ENCODE peak calls at places on chromosomes 1 and 21, in seven cellular contexts. One of them, this sample, is unnamed.

GRCh38 chr1:203692565-203693470 is 66.2 kb downstream of the ATP2B4 start:
- DNase-seq in IMR-90: peak
- DNase-seq in neuronal stem cell: no peak
- DNase-seq in H9: no peak
- DNase-seq in H1: no peak
- DNase-seq in mesenchymal stem cell: peak
- DNase-seq in trophoblast cell: peak
- DNase-seq in this sample: peak

GRCh38 chr1:246317723-246318359 is 189.2 kb downstream of the SMYD3 start:
- DNase-seq in IMR-90: peak
- DNase-seq in neuronal stem cell: no peak
- DNase-seq in H9: no peak
- DNase-seq in H1: no peak
- DNase-seq in mesenchymal stem cell: peak
- DNase-seq in trophoblast cell: no peak
- DNase-seq in this sample: no peak

GRCh38 chr21:27688773-27689172 is 721.9 kb upstream of the ADAMTS5 start:
- DNase-seq in IMR-90: no peak
- DNase-seq in neuronal stem cell: no peak
- DNase-seq in H9: no peak
- DNase-seq in H1: no peak
- DNase-seq in mesenchymal stem cell: no peak
- DNase-seq in trophoblast cell: no peak
- DNase-seq in this sample: no peak

GRCh38 chr1:108636876-108637275 is 24.0 kb downstream of the HENMT1 start:
- DNase-seq in IMR-90: no peak
- DNase-seq in neuronal stem cell: no peak
- DNase-seq in H9: no peak
- DNase-seq in H1: no peak
- DNase-seq in mesenchymal stem cell: no peak
- DNase-seq in trophoblast cell: no peak
- DNase-seq in this sample: no peak

GRCh38 chr21:40846566-40847411 is at the start of gene DSCAM:
- DNase-seq in IMR-90: no peak
- DNase-seq in neuronal stem cell: peak
- DNase-seq in H9: peak
- DNase-seq in H1: no peak
- DNase-seq in mesenchymal stem cell: no peak
- DNase-seq in trophoblast cell: no peak
- DNase-seq in this sample: peak

GRCh38 chr1:107897428-107898339 is 67.3 kb downstream of the VAV3 start:
- DNase-seq in IMR-90: no peak
- DNase-seq in neuronal stem cell: no peak
- DNase-seq in H9: no peak
- DNase-seq in H1: no peak
- DNase-seq in mesenchymal stem cell: no peak
- DNase-seq in trophoblast cell: no peak
- DNase-seq in this sample: no peak

GRCh38 chr1:8472668-8473067 is 154.8 kb downstream of the SLC45A1 start:
- DNase-seq in IMR-90: no peak
- DNase-seq in neuronal stem cell: no peak
- DNase-seq in H9: no peak
- DNase-seq in H1: no peak
- DNase-seq in mesenchymal stem cell: no peak
- DNase-seq in trophoblast cell: no peak
- DNase-seq in this sample: no peak

GRCh38 chr21:45655071-45655470 is 11.5 kb downstream of the PCBP3 start:
- DNase-seq in IMR-90: peak
- DNase-seq in neuronal stem cell: no peak
- DNase-seq in H9: no peak
- DNase-seq in H1: no peak
- DNase-seq in mesenchymal stem cell: peak
- DNase-seq in trophoblast cell: no peak
- DNase-seq in this sample: no peak

GRCh38 chr1:211687462-211688215 is 12.2 kb upstream of the NEK2 start:
- DNase-seq in IMR-90: no peak
- DNase-seq in neuronal stem cell: no peak
- DNase-seq in H9: no peak
- DNase-seq in H1: no peak
- DNase-seq in mesenchymal stem cell: no peak
- DNase-seq in trophoblast cell: no peak
- DNase-seq in this sample: no peak

GRCh38 chr1:102640872-102641271 is 467.4 kb downstream of the COL11A1 start:
- DNase-seq in IMR-90: no peak
- DNase-seq in neuronal stem cell: no peak
- DNase-seq in H9: no peak
- DNase-seq in H1: no peak
- DNase-seq in mesenchymal stem cell: peak
- DNase-seq in trophoblast cell: no peak
- DNase-seq in this sample: no peak

GRCh38 chr1:56931686-56932085 is 34.1 kb downstream of the C8B start:
- DNase-seq in IMR-90: no peak
- DNase-seq in neuronal stem cell: no peak
- DNase-seq in H9: no peak
- DNase-seq in H1: no peak
- DNase-seq in mesenchymal stem cell: no peak
- DNase-seq in trophoblast cell: no peak
- DNase-seq in this sample: peak

GRCh38 chr1:217465102-217465501 is 165.8 kb downstream of the GPATCH2 start:
- DNase-seq in IMR-90: no peak
- DNase-seq in neuronal stem cell: no peak
- DNase-seq in H9: no peak
- DNase-seq in H1: no peak
- DNase-seq in mesenchymal stem cell: no peak
- DNase-seq in trophoblast cell: no peak
- DNase-seq in this sample: no peak

GRCh38 chr1:116476321-116476720 is 94.5 kb downstream of the CD58 start:
- DNase-seq in IMR-90: no peak
- DNase-seq in neuronal stem cell: no peak
- DNase-seq in H9: no peak
- DNase-seq in H1: no peak
- DNase-seq in mesenchymal stem cell: no peak
- DNase-seq in trophoblast cell: peak
- DNase-seq in this sample: no peak

GRCh38 chr1:224430511-224431113 is 4.0 kb downstream of the WDR26 start:
- DNase-seq in IMR-90: peak
- DNase-seq in neuronal stem cell: no peak
- DNase-seq in H9: no peak
- DNase-seq in H1: no peak
- DNase-seq in mesenchymal stem cell: peak
- DNase-seq in trophoblast cell: no peak
- DNase-seq in this sample: peak

GRCh38 chr1:233113009-233113712 is 162.8 kb downstream of the NTPCR start:
- DNase-seq in IMR-90: peak
- DNase-seq in neuronal stem cell: peak
- DNase-seq in H9: peak
- DNase-seq in H1: peak
- DNase-seq in mesenchymal stem cell: peak
- DNase-seq in trophoblast cell: peak
- DNase-seq in this sample: peak

GRCh38 chr1:223189903-223190724 is 47.1 kb upstream of the TLR5 start:
- DNase-seq in IMR-90: peak
- DNase-seq in neuronal stem cell: no peak
- DNase-seq in H9: no peak
- DNase-seq in H1: no peak
- DNase-seq in mesenchymal stem cell: no peak
- DNase-seq in trophoblast cell: no peak
- DNase-seq in this sample: no peak

GRCh38 chr1:53275566-53275965 is 37.2 kb upstream of the MAGOH start:
- DNase-seq in IMR-90: no peak
- DNase-seq in neuronal stem cell: no peak
- DNase-seq in H9: no peak
- DNase-seq in H1: no peak
- DNase-seq in mesenchymal stem cell: no peak
- DNase-seq in trophoblast cell: no peak
- DNase-seq in this sample: no peak

GRCh38 chr1:229192031-229192430 is 78.9 kb upstream of the RAB4A start:
- DNase-seq in IMR-90: peak
- DNase-seq in neuronal stem cell: no peak
- DNase-seq in H9: no peak
- DNase-seq in H1: no peak
- DNase-seq in mesenchymal stem cell: peak
- DNase-seq in trophoblast cell: no peak
- DNase-seq in this sample: no peak

GRCh38 chr1:222617367-222617951 is 438 bp upstream of the MIA3 start:
- DNase-seq in IMR-90: peak
- DNase-seq in neuronal stem cell: peak
- DNase-seq in H9: peak
- DNase-seq in H1: peak
- DNase-seq in mesenchymal stem cell: peak
- DNase-seq in trophoblast cell: peak
- DNase-seq in this sample: peak

GRCh38 chr1:11927866-11928592 is 1.8 kb upstream of the KIAA2013 start:
- DNase-seq in IMR-90: peak
- DNase-seq in neuronal stem cell: no peak
- DNase-seq in H9: no peak
- DNase-seq in H1: no peak
- DNase-seq in mesenchymal stem cell: no peak
- DNase-seq in trophoblast cell: peak
- DNase-seq in this sample: no peak

GRCh38 chr1:26190373-26190987 is at the start of gene CATSPER4:
- DNase-seq in IMR-90: no peak
- DNase-seq in neuronal stem cell: peak
- DNase-seq in H9: peak
- DNase-seq in H1: peak
- DNase-seq in mesenchymal stem cell: peak
- DNase-seq in trophoblast cell: peak
- DNase-seq in this sample: peak

GRCh38 chr1:84166797-84167196 is 22.7 kb downstream of the PRKACB start:
- DNase-seq in IMR-90: no peak
- DNase-seq in neuronal stem cell: no peak
- DNase-seq in H9: no peak
- DNase-seq in H1: no peak
- DNase-seq in mesenchymal stem cell: no peak
- DNase-seq in trophoblast cell: no peak
- DNase-seq in this sample: no peak

GRCh38 chr1:172460901-172461315 is 17.0 kb upstream of the PIGC start:
- DNase-seq in IMR-90: no peak
- DNase-seq in neuronal stem cell: peak
- DNase-seq in H9: no peak
- DNase-seq in H1: no peak
- DNase-seq in mesenchymal stem cell: no peak
- DNase-seq in trophoblast cell: no peak
- DNase-seq in this sample: no peak

GRCh38 chr1:234602334-234603220 is 7.4 kb downstream of the IRF2BP2 start:
- DNase-seq in IMR-90: peak
- DNase-seq in neuronal stem cell: no peak
- DNase-seq in H9: no peak
- DNase-seq in H1: no peak
- DNase-seq in mesenchymal stem cell: peak
- DNase-seq in trophoblast cell: peak
- DNase-seq in this sample: no peak

GRCh38 chr1:55128418-55128817 is 86.7 kb downstream of the USP24 start:
- DNase-seq in IMR-90: no peak
- DNase-seq in neuronal stem cell: no peak
- DNase-seq in H9: no peak
- DNase-seq in H1: no peak
- DNase-seq in mesenchymal stem cell: no peak
- DNase-seq in trophoblast cell: no peak
- DNase-seq in this sample: no peak

GRCh38 chr1:244319283-244320132 is 132.2 kb downstream of the ADSS2 start:
- DNase-seq in IMR-90: peak
- DNase-seq in neuronal stem cell: no peak
- DNase-seq in H9: peak
- DNase-seq in H1: no peak
- DNase-seq in mesenchymal stem cell: peak
- DNase-seq in trophoblast cell: peak
- DNase-seq in this sample: no peak

GRCh38 chr1:56520202-56520601 is 59.2 kb downstream of the PLPP3 start:
- DNase-seq in IMR-90: no peak
- DNase-seq in neuronal stem cell: no peak
- DNase-seq in H9: no peak
- DNase-seq in H1: no peak
- DNase-seq in mesenchymal stem cell: no peak
- DNase-seq in trophoblast cell: no peak
- DNase-seq in this sample: no peak

GRCh38 chr1:73639494-73639893 is 558.5 kb downstream of the LRRIQ3 start:
- DNase-seq in IMR-90: no peak
- DNase-seq in neuronal stem cell: no peak
- DNase-seq in H9: no peak
- DNase-seq in H1: no peak
- DNase-seq in mesenchymal stem cell: no peak
- DNase-seq in trophoblast cell: no peak
- DNase-seq in this sample: no peak

GRCh38 chr1:171431994-171432393 is 53.3 kb upstream of the PRRC2C start:
- DNase-seq in IMR-90: no peak
- DNase-seq in neuronal stem cell: no peak
- DNase-seq in H9: no peak
- DNase-seq in H1: peak
- DNase-seq in mesenchymal stem cell: no peak
- DNase-seq in trophoblast cell: no peak
- DNase-seq in this sample: no peak

GRCh38 chr21:25416669-25417068 is 190.6 kb downstream of the MRPL39 start:
- DNase-seq in IMR-90: no peak
- DNase-seq in neuronal stem cell: no peak
- DNase-seq in H9: no peak
- DNase-seq in H1: no peak
- DNase-seq in mesenchymal stem cell: no peak
- DNase-seq in trophoblast cell: no peak
- DNase-seq in this sample: no peak
- H2BK120ac ChIP-seq in IMR-90: no peak
- H2BK120ac ChIP-seq in neuronal stem cell: no peak
- H2BK120ac ChIP-seq in H9: no peak
- H2BK120ac ChIP-seq in H1: no peak
- H2BK120ac ChIP-seq in mesenchymal stem cell: no peak
- H2BK120ac ChIP-seq in trophoblast cell: no peak
- H2BK120ac ChIP-seq in this sample: no peak

DNA sequence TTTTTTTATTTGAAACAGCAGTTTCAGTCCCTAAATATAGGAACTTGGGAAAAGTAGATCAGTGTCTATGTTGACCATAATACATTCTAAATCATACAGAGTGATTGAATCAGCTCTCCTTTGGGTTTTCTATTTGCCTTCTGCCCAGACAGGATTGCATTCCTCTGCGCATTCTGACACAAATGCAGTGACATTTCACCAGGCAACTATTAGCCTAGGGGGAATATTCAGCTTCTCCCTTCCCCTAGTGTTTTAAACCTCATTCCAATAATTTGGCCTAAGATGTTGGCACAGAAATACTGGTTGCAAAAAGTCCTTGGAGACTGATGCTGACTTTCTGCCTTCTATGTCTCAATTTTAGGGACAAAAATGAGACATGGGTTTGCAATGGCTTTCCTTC is 172.8 kb downstream of the PTGER3 start:
- DNase-seq in IMR-90: no peak
- DNase-seq in neuronal stem cell: no peak
- DNase-seq in H9: no peak
- DNase-seq in H1: no peak
- DNase-seq in mesenchymal stem cell: no peak
- DNase-seq in trophoblast cell: peak
- DNase-seq in this sample: peak
- H2BK5ac ChIP-seq in IMR-90: no peak
- H2BK5ac ChIP-seq in neuronal stem cell: no peak
- H2BK5ac ChIP-seq in H9: no peak
- H2BK5ac ChIP-seq in H1: no peak
- H2BK5ac ChIP-seq in mesenchymal stem cell: no peak
- H2BK5ac ChIP-seq in trophoblast cell: peak
- H2BK5ac ChIP-seq in this sample: no peak

GRCh38 chr1:51629918-51630317 is 13.0 kb downstream of the OSBPL9 start:
- DNase-seq in IMR-90: no peak
- DNase-seq in neuronal stem cell: no peak
- DNase-seq in H9: no peak
- DNase-seq in H1: no peak
- DNase-seq in mesenchymal stem cell: no peak
- DNase-seq in trophoblast cell: no peak
- DNase-seq in this sample: no peak
- H2BK120ac ChIP-seq in IMR-90: no peak
- H2BK120ac ChIP-seq in neuronal stem cell: no peak
- H2BK120ac ChIP-seq in H9: no peak
- H2BK120ac ChIP-seq in H1: no peak
- H2BK120ac ChIP-seq in mesenchymal stem cell: no peak
- H2BK120ac ChIP-seq in trophoblast cell: no peak
- H2BK120ac ChIP-seq in this sample: no peak

GRCh38 chr1:25135903-25136302 is 96.4 kb downstream of the SYF2 start:
- DNase-seq in IMR-90: no peak
- DNase-seq in neuronal stem cell: no peak
- DNase-seq in H9: no peak
- DNase-seq in H1: no peak
- DNase-seq in mesenchymal stem cell: no peak
- DNase-seq in trophoblast cell: no peak
- DNase-seq in this sample: no peak
- H2BK5ac ChIP-seq in IMR-90: no peak
- H2BK5ac ChIP-seq in neuronal stem cell: no peak
- H2BK5ac ChIP-seq in H9: no peak
- H2BK5ac ChIP-seq in H1: no peak
- H2BK5ac ChIP-seq in mesenchymal stem cell: no peak
- H2BK5ac ChIP-seq in trophoblast cell: no peak
- H2BK5ac ChIP-seq in this sample: no peak

This sample was measured in mesendoderm.